ENCODE peak calls at places on chromosome 6, in eight cellular contexts. Z, K, J, B, L, S, G and M are unnamed samples.

GRCh38 chr6:48111575-48111974 is 578 bp upstream of the PTCHD4 start:
- DNase-seq in B (no peak), J (peak; percentile 13), S (peak; percentile 31), G (no peak), Z (no peak), K (no peak), L (no peak), M (no peak)

GRCh38 chr6:39206250-39206721 is 23.0 kb downstream of the KCNK5 start:
- DNase-seq in L (no peak), S (no peak), Z (no peak), B (no peak), J (no peak), G (peak; percentile 14), K (no peak), M (no peak)

GRCh38 chr6:16003197-16003491 is 125.7 kb upstream of the MYLIP start:
- DNase-seq in B (no peak), K (no peak), S (no peak), Z (no peak), J (no peak), G (no peak), L (no peak), M (no peak)

GRCh38 chr6:137271245-137272183 is 52.3 kb upstream of the IFNGR1 start:
- DNase-seq in K (no peak), G (peak; percentile 60), B (peak; percentile 71), L (no peak), J (peak; percentile 63), S (peak; percentile 81), Z (peak; percentile 61), M (peak; percentile 21)

GRCh38 chr6:13573669-13574110 is 711 bp upstream of the SIRT5 start:
- DNase-seq in K (no peak), G (peak; percentile 29), B (peak; percentile 72), J (peak; percentile 50), S (peak; percentile 33), L (peak; percentile 86), Z (peak; percentile 31), M (peak; percentile 13)

GRCh38 chr6:121607716-121608115 is 172.3 kb downstream of the GJA1 start:
- DNase-seq in Z (no peak), S (no peak), G (no peak), J (no peak), B (no peak), L (no peak), K (no peak), M (no peak)

GRCh38 chr6:36938536-36938935 is 16.0 kb upstream of the PI16 start:
- DNase-seq in J (no peak), B (peak; percentile 81), G (no peak), K (no peak), L (peak; percentile 53), S (peak; percentile 94), Z (peak; percentile 83), M (no peak)

GRCh38 chr6:158605266-158605878 is 39.2 kb downstream of the DYNLT1 start:
- DNase-seq in L (no peak), B (peak; percentile 90), J (peak; percentile 77), K (peak; percentile 27), G (peak; percentile 73), Z (peak; percentile 70), S (peak; percentile 85), M (peak; percentile 55)

GRCh38 chr6:128882991-128883571 is at the start of gene LAMA2:
- DNase-seq in S (peak; percentile 82), K (no peak), J (peak; percentile 84), L (peak; percentile 90), B (peak; percentile 84), G (no peak), Z (peak; percentile 81), M (peak; percentile 37)

GRCh38 chr6:150719861-150720260 is 120.2 kb downstream of the PLEKHG1 start:
- DNase-seq in Z (no peak), G (no peak), J (no peak), S (no peak), L (no peak), B (no peak), K (no peak), M (no peak)

GRCh38 chr6:35050291-35050987 is 90.7 kb downstream of the TCP11 start:
- DNase-seq in K (no peak), J (no peak), B (no peak), Z (no peak), L (no peak), G (no peak), S (no peak), M (no peak)

GRCh38 chr6:84908304-84908904 is 144.0 kb upstream of the TBX18 start:
- DNase-seq in K (no peak), G (no peak), B (no peak), S (no peak), L (no peak), Z (no peak), J (no peak), M (no peak)

GRCh38 chr6:145539831-145540230 is 195.5 kb downstream of the EPM2A start:
- DNase-seq in B (peak; percentile 42), L (no peak), G (no peak), J (no peak), Z (no peak), K (no peak), S (peak; percentile 20), M (no peak)

GRCh38 chr6:24909281-24910216 is 26.2 kb downstream of the RIPOR2 start:
- DNase-seq in B (peak; percentile 34), K (no peak), J (no peak), L (no peak), Z (no peak), S (no peak), G (no peak), M (no peak)
- H3K4me3 ChIP-seq in B (peak overlapping the region; percentile 74), K (peak overlapping the region; percentile 61), J (peak overlapping the region; percentile 85), L (no peak overlapping the region), Z (peak overlapping the region; percentile 68), S (peak overlapping the region; percentile 63), G (no peak overlapping the region), M (peak overlapping the region; percentile 54)

GRCh38 chr6:4588163-4588562 is 188.0 kb upstream of the CDYL start:
- DNase-seq in L (no peak), S (no peak), G (no peak), J (no peak), Z (no peak), K (no peak), B (no peak), M (no peak)

GRCh38 chr6:4584801-4585200 is 191.4 kb upstream of the CDYL start:
- DNase-seq in L (no peak), J (no peak), Z (no peak), K (no peak), G (no peak), B (no peak), S (no peak), M (no peak)

GRCh38 chr6:4587171-4587570 is 189.0 kb upstream of the CDYL start:
- DNase-seq in Z (no peak), B (no peak), S (no peak), J (no peak), G (no peak), L (no peak), K (no peak), M (no peak)

GRCh38 chr6:4586469-4586859 is 189.7 kb upstream of the CDYL start:
- DNase-seq in J (no peak), G (no peak), L (no peak), K (no peak), Z (no peak), B (no peak), S (no peak), M (no peak)

DNA sequence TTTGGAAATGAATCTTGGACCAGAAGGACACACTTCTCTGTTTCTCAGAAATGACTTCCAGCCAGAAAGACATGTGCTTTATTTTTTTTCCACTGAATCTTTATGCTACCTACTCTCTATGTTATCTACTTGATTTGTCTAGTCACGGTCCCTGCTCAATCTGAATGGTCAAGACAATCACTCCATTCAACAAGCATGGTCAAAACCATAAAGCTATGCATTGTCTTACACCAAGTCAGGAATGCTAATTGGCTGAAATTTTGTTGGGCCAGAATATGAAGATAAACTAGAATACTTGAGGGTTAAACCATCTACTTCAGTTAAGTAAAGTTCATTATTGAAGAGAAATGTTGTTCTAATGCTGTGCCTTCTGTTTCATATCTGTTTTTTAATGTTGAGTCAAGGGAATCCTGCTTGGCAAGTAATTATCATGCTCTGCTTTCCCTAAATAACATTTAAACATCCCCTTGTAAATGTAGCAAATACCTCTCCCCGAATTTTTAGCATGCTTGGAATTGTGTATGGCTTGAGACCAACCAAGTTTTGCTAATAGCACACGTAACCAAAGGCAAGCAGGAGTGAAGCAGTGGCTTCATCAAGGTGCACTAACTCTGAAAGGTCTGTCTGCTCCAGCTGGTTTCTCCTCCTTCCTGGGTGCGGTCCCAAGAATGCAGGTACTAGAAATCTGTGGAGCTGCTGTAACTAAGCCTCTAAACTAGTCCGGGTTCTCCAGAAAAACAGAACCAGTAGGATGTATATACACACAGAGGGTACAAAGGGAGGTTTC is 190.3 kb upstream of the CDYL start:
- DNase-seq in S (no peak), Z (no peak), L (no peak), G (no peak), J (no peak), B (no peak), K (no peak), M (no peak)
- H3K4me3 ChIP-seq in S (no peak overlapping the region), Z (no peak overlapping the region), L (no peak overlapping the region), G (no peak overlapping the region), J (no peak overlapping the region), B (no peak overlapping the region), K (no peak overlapping the region), M (no peak overlapping the region)

GRCh38 chr6:125700591-125701353 is 48.7 kb upstream of the HEY2 start:
- DNase-seq in B (no peak), S (no peak), K (no peak), G (no peak), J (peak; percentile 30), Z (no peak), L (no peak), M (no peak)
- H3K4me3 ChIP-seq in B (no peak overlapping the region), S (no peak overlapping the region), K (no peak overlapping the region), G (no peak overlapping the region), J (no peak overlapping the region), Z (no peak overlapping the region), L (no peak overlapping the region), M (no peak overlapping the region)

GRCh38 chr6:42030585-42031506 is 19.5 kb upstream of the TAF8 start:
- DNase-seq in J (peak; percentile 34), L (peak; percentile 62), Z (no peak), G (no peak), B (no peak), K (no peak), S (peak; percentile 69), M (no peak)
- H3K4me3 ChIP-seq in J (no peak overlapping the region), L (no peak overlapping the region), Z (no peak overlapping the region), G (no peak overlapping the region), B (no peak overlapping the region), K (peak overlapping the region; percentile 38), S (no peak overlapping the region), M (no peak overlapping the region)

GRCh38 chr6:31115941-31116560 is 1.5 kb downstream of the PSORS1C1 start:
- DNase-seq in B (no peak), G (no peak), K (no peak), L (peak; percentile 60), J (no peak), Z (no peak), S (no peak), M (no peak)

GRCh38 chr6:31114540-31114876 is at the start of gene PSORS1C1:
- DNase-seq in J (no peak), K (no peak), S (peak; percentile 92), L (peak; percentile 95), B (peak; percentile 98), Z (peak; percentile 97), G (peak; percentile 81), M (peak; percentile 80)

GRCh38 chr6:31118178-31118577 is 2.1 kb downstream of the CDSN start:
- DNase-seq in Z (no peak), L (peak; percentile 54), S (no peak), K (no peak), B (no peak), J (no peak), G (no peak), M (no peak)

GRCh38 chr6:31114970-31115849 is 610 bp downstream of the PSORS1C1 start:
- DNase-seq in B (peak; percentile 71), S (peak; percentile 60), K (no peak), Z (peak; percentile 76), J (no peak), G (peak; percentile 79), L (peak; percentile 22), M (peak; percentile 43)

GRCh38 chr6:31116661-31117385 is 2.2 kb downstream of the PSORS1C1 start:
- DNase-seq in S (peak; percentile 55), L (peak; percentile 69), Z (peak; percentile 61), G (no peak), J (no peak), K (no peak), B (peak; percentile 45), M (no peak)
- H3K4me3 ChIP-seq in S (no peak overlapping the region), L (no peak overlapping the region), Z (peak overlapping the region; percentile 35), G (no peak overlapping the region), J (no peak overlapping the region), K (no peak overlapping the region), B (no peak overlapping the region), M (no peak overlapping the region)